ENCODE peak calls at places on chromosomes 5 and 9, in seven cellular contexts. K is neural progenitor cell, C is HCT116, B is endothelial cell of umbilical vein, L is fibroblast of lung, F is K562, S is HepG2. P is an unnamed sample.
A peak's percentile ranks its signal among the peaks of the same experiment; 100 is the strongest.

GRCh38 chr9:6715755-6716643 is 41.8 kb upstream of the KDM4C start:
- DNase-seq in K (no peak), C (peak; percentile 56), B (no peak), L (peak; percentile 28), F (no peak), S (peak; percentile 79), P (peak; percentile 57)

GRCh38 chr9:115192280-115192679 is 74.3 kb upstream of the TNC start:
- DNase-seq in K (no peak), C (no peak), B (no peak), L (no peak), F (no peak), S (no peak), P (no peak)

GRCh38 chr5:146802945-146803522 is 75.5 kb downstream of the PPP2R2B start:
- DNase-seq in K (no peak), C (no peak), B (no peak), L (no peak), F (no peak), S (no peak), P (no peak)

GRCh38 chr5:136025900-136026299 is 2.9 kb upstream of the TGFBI start:
- DNase-seq in K (no peak), C (no peak), B (no peak), L (peak; percentile 76), F (no peak), S (no peak), P (no peak)

GRCh38 chr5:132797651-132798050 is 15.5 kb upstream of the SOWAHA start:
- DNase-seq in K (no peak), C (no peak), B (no peak), L (no peak), F (no peak), S (no peak), P (no peak)

GRCh38 chr9:71774917-71775316 is 6.6 kb upstream of the CEMIP2 start:
- DNase-seq in K (no peak), C (no peak), B (no peak), L (no peak), F (no peak), S (no peak), P (no peak)

GRCh38 chr9:81266674-81267073 is 422.7 kb downstream of the TLE1 start:
- DNase-seq in K (no peak), C (peak; percentile 0), B (no peak), L (peak; percentile 59), F (no peak), S (no peak), P (no peak)

GRCh38 chr5:178281321-178281720 is 48.7 kb upstream of the PHYKPL start:
- DNase-seq in K (no peak), C (no peak), B (no peak), L (no peak), F (no peak), S (no peak), P (no peak)

GRCh38 chr5:130141689-130142320 is 237.5 kb downstream of the CHSY3 start:
- DNase-seq in K (peak; percentile 67), C (no peak), B (peak; percentile 57), L (peak; percentile 42), F (no peak), S (no peak), P (peak; percentile 70)

GRCh38 chr5:128538249-128539037 is 398 bp upstream of the FBN2 start:
- DNase-seq in K (peak; percentile 96), C (no peak), B (peak; percentile 85), L (peak; percentile 82), F (no peak), S (no peak), P (peak; percentile 93)

GRCh38 chr9:2870340-2870739 is 26.4 kb upstream of the PUM3 start:
- DNase-seq in K (no peak), C (no peak), B (no peak), L (no peak), F (no peak), S (no peak), P (no peak)

GRCh38 chr5:103112910-103113309 is 7.0 kb downstream of the GIN1 start:
- DNase-seq in K (no peak), C (no peak), B (no peak), L (no peak), F (no peak), S (no peak), P (no peak)

GRCh38 chr5:37896159-37896558 is 56.3 kb upstream of the GDNF start:
- DNase-seq in K (no peak), C (no peak), B (no peak), L (no peak), F (no peak), S (no peak), P (no peak)

GRCh38 chr5:2017540-2018389 is 135.0 kb upstream of the IRX4 start:
- DNase-seq in K (peak; percentile 50), C (peak; percentile 33), B (peak; percentile 14), L (peak; percentile 19), F (peak; percentile 68), S (peak; percentile 8), P (no peak)

GRCh38 chr5:19496056-19496455 is 491.9 kb downstream of the CDH18 start:
- DNase-seq in K (no peak), C (no peak), B (no peak), L (no peak), F (no peak), S (no peak), P (no peak)

GRCh38 chr9:127973169-127974001 is 7.4 kb downstream of the EEIG1 start:
- DNase-seq in K (no peak), C (no peak), B (no peak), L (no peak), F (no peak), S (no peak), P (no peak)

GRCh38 chr9:130934246-130934645 is 4.8 kb downstream of the FIBCD1 start:
- DNase-seq in K (no peak), C (no peak), B (no peak), L (no peak), F (peak; percentile 63), S (no peak), P (no peak)

GRCh38 chr9:130930804-130931349 is 8.2 kb downstream of the FIBCD1 start:
- DNase-seq in K (no peak), C (no peak), B (no peak), L (no peak), F (peak; percentile 71), S (no peak), P (no peak)

GRCh38 chr9:130933114-130934046 is 5.7 kb downstream of the FIBCD1 start:
- DNase-seq in K (no peak), C (no peak), B (no peak), L (peak; percentile 81), F (peak; percentile 70), S (no peak), P (peak; percentile 70)

GRCh38 chr9:130931508-130932150 is 7.4 kb downstream of the FIBCD1 start:
- DNase-seq in K (no peak), C (no peak), B (no peak), L (peak; percentile 26), F (peak; percentile 66), S (no peak), P (no peak)

DNA sequence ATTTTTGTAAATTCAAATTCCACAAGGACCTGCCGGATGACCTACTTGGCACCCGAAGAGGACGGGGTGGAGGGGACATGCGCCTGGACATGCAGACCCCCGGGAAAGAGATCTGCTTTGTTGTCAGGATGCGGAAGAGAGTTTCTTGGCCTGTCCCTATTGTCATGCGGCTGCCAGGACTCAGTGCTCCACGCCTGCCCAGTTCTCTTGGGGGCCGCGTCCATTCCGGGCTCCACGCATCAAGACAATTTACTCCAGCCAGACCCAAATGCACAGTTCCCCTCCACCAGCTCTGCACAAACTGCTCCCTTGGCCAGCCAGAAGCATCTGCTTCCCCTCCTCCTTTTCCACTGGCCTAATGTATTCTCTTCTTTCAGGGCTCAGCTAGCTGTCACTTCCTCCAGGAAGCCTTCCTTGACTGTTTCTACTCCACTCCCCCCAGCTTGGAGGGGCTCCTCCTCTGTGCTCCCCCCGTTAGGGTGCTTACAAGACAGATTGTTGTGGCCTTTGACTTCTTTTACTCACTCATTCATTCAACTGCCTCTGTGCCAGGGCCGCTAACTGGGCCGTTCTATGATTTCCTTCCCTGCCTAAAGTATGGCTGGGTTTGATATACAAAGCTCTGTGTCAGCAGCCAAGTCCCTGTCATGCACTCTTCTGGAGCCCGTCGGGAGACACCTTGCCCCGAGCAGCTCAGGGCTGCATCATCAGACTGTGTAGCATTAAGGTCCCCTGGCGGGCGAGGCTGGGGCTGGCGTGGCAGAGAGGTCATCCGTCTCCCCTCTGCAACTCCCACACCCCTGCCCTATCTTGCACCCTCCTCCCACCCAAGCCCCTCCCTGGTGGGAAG is 6.6 kb downstream of the FIBCD1 start:
- DNase-seq in K (peak; percentile 59), C (no peak), B (no peak), L (peak; percentile 93), F (peak; percentile 65), S (no peak), P (peak; percentile 63)
- H3K4me3 ChIP-seq in K (no peak overlapping the region), C (no peak overlapping the region), B (no peak overlapping the region), L (no peak overlapping the region), F (no peak overlapping the region), S (no peak overlapping the region), P (no peak overlapping the region)

GRCh38 chr5:180649297-180650039 is at the start of gene FLT4:
- DNase-seq in K (peak; percentile 43), C (no peak), B (no peak), L (no peak), F (peak; percentile 83), S (no peak), P (peak; percentile 13)
- TF ChIP-seq EZH2 in K (peak; percentile 92), C (no peak), B (peak; percentile 58), L (no peak), F (no peak), S (no peak), P (peak; percentile 90)

DNA sequence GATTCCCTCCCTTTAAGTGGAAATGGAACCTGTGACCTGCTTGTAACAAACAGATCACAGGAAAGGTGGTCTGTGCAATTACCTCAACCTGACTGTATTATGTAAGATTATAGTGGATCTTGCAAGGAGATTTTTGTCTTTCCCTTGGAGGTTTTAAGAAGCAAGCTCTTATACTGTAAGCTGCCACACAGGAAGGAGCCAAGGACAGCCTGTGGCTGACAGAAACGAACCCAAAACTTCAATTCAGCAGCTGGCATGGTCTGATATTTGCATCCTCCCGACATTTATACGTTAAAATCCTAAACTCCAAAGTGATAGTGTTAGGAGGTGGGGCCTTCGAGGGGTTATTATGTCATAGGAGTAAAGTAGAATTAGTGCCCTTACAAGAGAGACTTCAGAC is 711.8 kb upstream of the CTNND2 start:
- DNase-seq in K (no peak), C (no peak), B (no peak), L (no peak), F (no peak), S (no peak), P (no peak)
- H3K9me3 ChIP-seq in K (no peaks in the 10 kb centered on the region), C (peaks cover under 1% of the 10 kb centered on the region), B (peaks cover 3% of the 10 kb centered on the region), L (no peaks in the 10 kb centered on the region), F (peaks cover 4% of the 10 kb centered on the region), S (peaks cover 97% of the 10 kb centered on the region), P (no peaks in the 10 kb centered on the region)

GRCh38 chr5:107572800-107573368 is 97.9 kb downstream of the EFNA5 start:
- DNase-seq in K (peak; percentile 50), C (no peak), B (no peak), L (peak; percentile 24), F (no peak), S (no peak), P (no peak)

GRCh38 chr5:107567901-107568671 is 102.7 kb downstream of the EFNA5 start:
- DNase-seq in K (peak; percentile 44), C (no peak), B (no peak), L (no peak), F (no peak), S (no peak), P (no peak)

GRCh38 chr5:107571621-107572489 is 98.9 kb downstream of the EFNA5 start:
- DNase-seq in K (peak; percentile 97), C (peak; percentile 83), B (peak; percentile 97), L (peak; percentile 92), F (peak; percentile 75), S (peak; percentile 66), P (peak; percentile 95)

GRCh38 chr5:107566537-107566875 is 104.2 kb downstream of the EFNA5 start:
- DNase-seq in K (no peak), C (no peak), B (no peak), L (no peak), F (no peak), S (no peak), P (no peak)

GRCh38 chr5:107570805-107571531 is 99.8 kb downstream of the EFNA5 start:
- DNase-seq in K (peak; percentile 48), C (no peak), B (peak; percentile 95), L (no peak), F (no peak), S (peak; percentile 2), P (peak; percentile 49)
- H3K4me3 ChIP-seq in K (peak overlapping the region; percentile 27), C (no peak overlapping the region), B (peak overlapping the region; percentile 59), L (no peak overlapping the region), F (no peak overlapping the region), S (peak overlapping the region; percentile 50), P (peak overlapping the region; percentile 27)